ENCODE peak calls at places on chromosome 21, in five cellular contexts. L, A, Y, H and O are unnamed samples.

GRCh38 chr21:33662046-33662445 is 19.7 kb downstream of the ITSN1 start:
- DNase-seq in Y (no peak), H (no peak), A (no peak), L (no peak), O (no peak)

GRCh38 chr21:42262826-42263225 is 43.9 kb downstream of the ABCG1 start:
- DNase-seq in L (peak), A (no peak), H (no peak), Y (no peak), O (no peak)

GRCh38 chr21:14306143-14306907 is 76.6 kb downstream of the HSPA13 start:
- DNase-seq in L (no peak), H (no peak), A (no peak), Y (no peak), O (no peak)

GRCh38 chr21:38880578-38880966 is 74.8 kb downstream of the ETS2 start:
- DNase-seq in A (no peak), L (no peak), Y (no peak), H (no peak), O (no peak)

GRCh38 chr21:33403786-33404571 is 766 bp downstream of the IFNGR2 start:
- DNase-seq in H (no peak), L (peak), Y (peak), A (peak), O (peak)

GRCh38 chr21:33157303-33157702 is 72.4 kb upstream of the IFNAR2 start:
- DNase-seq in Y (no peak), A (no peak), L (no peak), H (no peak), O (no peak)

GRCh38 chr21:39182484-39183271 is 573 bp downstream of the PSMG1 start:
- DNase-seq in H (no peak), Y (no peak), L (no peak), A (no peak), O (no peak)

GRCh38 chr21:14235101-14235500 is 19.1 kb downstream of the RBM11 start:
- DNase-seq in A (no peak), H (no peak), Y (no peak), L (no peak), O (no peak)

GRCh38 chr21:38930838-38931237 is 125.1 kb downstream of the ETS2 start:
- DNase-seq in A (no peak), L (no peak), H (no peak), Y (no peak), O (no peak)

GRCh38 chr21:25039461-25040380 is 567.6 kb downstream of the MRPL39 start:
- DNase-seq in Y (no peak), H (peak), L (no peak), A (no peak), O (no peak)

GRCh38 chr21:39317134-39318090 is 4.0 kb upstream of the BRWD1 start:
- DNase-seq in L (no peak), A (peak), Y (no peak), H (no peak), O (no peak)

GRCh38 chr21:34129039-34129891 is 55.9 kb downstream of the MRPS6 start:
- DNase-seq in H (no peak), A (peak), Y (peak), L (no peak), O (no peak)

GRCh38 chr21:39668369-39668768 is 55.6 kb downstream of the B3GALT5 start:
- DNase-seq in A (no peak), L (no peak), Y (no peak), H (no peak), O (no peak)

GRCh38 chr21:17915976-17916375 is 96.8 kb upstream of the C21orf91 start:
- DNase-seq in A (no peak), Y (no peak), H (no peak), L (no peak), O (no peak)

GRCh38 chr21:15362458-15362857 is 297.7 kb upstream of the NRIP1 start:
- DNase-seq in Y (no peak), H (no peak), A (no peak), L (no peak), O (no peak)

GRCh38 chr21:42107881-42108553 is 36.9 kb downstream of the UMODL1 start:
- DNase-seq in H (no peak), A (peak), Y (no peak), L (peak), O (peak)

GRCh38 chr21:33831962-33832659 is 83.5 kb downstream of the ATP5PO start:
- DNase-seq in L (no peak), H (no peak), Y (no peak), A (no peak), O (no peak)

GRCh38 chr21:41777934-41778815 is 11.3 kb upstream of the RIPK4 start:
- DNase-seq in L (peak), Y (peak), H (no peak), A (peak), O (peak)

GRCh38 chr21:37758997-37759396 is 157.3 kb downstream of the KCNJ6 start:
- DNase-seq in A (peak), L (peak), Y (peak), H (no peak), O (peak)

GRCh38 chr21:41933259-41934079 is 20.3 kb downstream of the C2CD2 start:
- DNase-seq in L (no peak), H (no peak), Y (no peak), A (no peak), O (no peak)

GRCh38 chr21:34845521-34846213 is 176.9 kb downstream of the CLIC6 start:
- DNase-seq in H (peak), A (no peak), L (no peak), Y (no peak), O (no peak)

GRCh38 chr21:37871121-37871862 is 45.0 kb downstream of the KCNJ6 start:
- DNase-seq in L (no peak), Y (no peak), H (no peak), A (no peak), O (no peak)

GRCh38 chr21:25983745-25984144 is 186.8 kb downstream of the APP start:
- DNase-seq in L (no peak), A (no peak), H (no peak), Y (no peak), O (no peak)

GRCh38 chr21:39037807-39038405 is 145.3 kb downstream of the PSMG1 start:
- DNase-seq in A (peak), H (no peak), Y (peak), L (no peak), O (peak)

GRCh38 chr21:42260121-42260520 is 41.2 kb downstream of the ABCG1 start:
- DNase-seq in H (no peak), L (no peak), A (no peak), Y (no peak), O (no peak)

GRCh38 chr21:38929652-38930051 is 123.9 kb downstream of the ETS2 start:
- DNase-seq in Y (no peak), H (no peak), L (no peak), A (no peak), O (no peak)

DNA sequence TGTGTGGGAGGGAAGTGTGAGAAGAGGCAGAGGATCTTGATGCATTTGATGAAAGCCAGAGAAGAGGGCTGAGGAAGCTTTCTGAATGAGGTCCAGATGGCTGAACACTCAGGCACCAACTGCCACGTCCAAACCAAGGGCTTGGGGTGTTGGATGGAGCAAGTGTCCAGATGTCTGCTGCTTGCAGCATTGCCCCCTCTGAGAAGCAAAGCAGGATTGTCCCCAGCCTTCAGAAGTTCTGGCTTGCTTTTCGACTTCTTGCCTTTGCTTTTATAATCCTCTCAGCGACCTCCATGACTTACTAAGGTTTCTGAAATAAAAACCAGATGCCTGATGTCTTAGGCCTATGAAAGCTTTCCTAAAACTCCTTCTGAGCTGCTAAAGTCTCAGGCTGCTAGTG is 182.5 kb downstream of the HUNK start:
- DNase-seq in H (no peak), Y (no peak), A (no peak), L (no peak), O (no peak)
- TF ChIP-seq ATF2 in H (no peak), Y (no peak), A (no peak), L (no peak), O (no peak)

GRCh38 chr21:35924714-35925301 is 135.5 kb downstream of the SETD4 start:
- DNase-seq in Y (no peak), H (no peak), L (no peak), A (no peak), O (no peak)
- TF ChIP-seq ATF2 in Y (no peak), H (no peak), L (no peak), A (no peak), O (no peak)

DNA sequence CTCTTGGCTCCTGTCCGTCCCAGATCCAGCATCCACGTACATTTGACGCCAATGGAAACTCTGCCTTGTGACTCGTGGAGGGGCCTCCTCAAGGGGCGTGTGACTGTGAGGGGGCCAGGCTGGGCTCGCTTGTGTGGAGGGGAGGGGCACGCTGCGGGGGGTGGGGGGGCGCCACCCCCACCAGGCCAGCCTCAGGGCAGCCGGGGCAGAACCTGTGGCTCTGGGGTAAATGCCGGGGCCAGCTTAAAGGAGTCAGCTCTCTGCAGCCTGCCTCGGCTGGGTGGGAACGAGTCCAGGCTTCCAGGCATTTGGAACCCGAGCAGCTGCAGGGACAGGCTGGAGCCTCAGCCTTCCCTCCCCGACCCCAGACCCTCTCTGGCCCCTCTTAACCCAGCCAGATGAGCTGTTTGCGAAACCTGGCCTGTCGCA is 94.0 kb downstream of the SIK1 start:
- DNase-seq in Y (no peak), A (no peak), H (no peak), L (no peak), O (peak)
- TF ChIP-seq ATF2 in Y (no peak), A (no peak), H (no peak), L (no peak), O (no peak)

GRCh38 chr21:28762357-28762735 is 230.3 kb downstream of the LTN1 start:
- DNase-seq in H (no peak), Y (no peak), A (no peak), L (no peak), O (no peak)
- TF ChIP-seq ATF2 in H (no peak), Y (no peak), A (no peak), L (no peak), O (no peak)

DNA sequence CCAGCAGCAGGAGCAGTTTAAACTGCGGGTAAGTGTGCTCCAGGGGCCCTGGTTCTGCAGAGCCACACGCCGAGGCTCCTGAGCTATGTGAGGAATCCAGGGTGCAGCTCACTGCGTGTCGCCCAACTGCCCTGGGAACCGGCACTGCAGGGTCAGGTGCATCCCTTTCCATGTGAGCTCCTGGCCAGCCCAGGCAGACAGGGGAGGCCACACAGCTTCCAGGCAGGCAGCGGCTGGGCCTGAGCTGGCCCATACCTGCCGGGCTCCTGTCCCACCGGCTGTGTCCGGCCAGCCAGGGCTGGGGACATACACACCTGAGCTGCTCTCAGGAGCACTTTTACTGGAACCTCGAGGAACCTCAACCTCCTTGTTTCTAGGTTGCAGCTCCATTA is 18.6 kb upstream of the COL18A1 start:
- DNase-seq in L (no peak), A (no peak), H (no peak), Y (no peak), O (no peak)
- TF ChIP-seq ATF2 in L (no peak), A (no peak), H (no peak), Y (no peak), O (no peak)

DNA sequence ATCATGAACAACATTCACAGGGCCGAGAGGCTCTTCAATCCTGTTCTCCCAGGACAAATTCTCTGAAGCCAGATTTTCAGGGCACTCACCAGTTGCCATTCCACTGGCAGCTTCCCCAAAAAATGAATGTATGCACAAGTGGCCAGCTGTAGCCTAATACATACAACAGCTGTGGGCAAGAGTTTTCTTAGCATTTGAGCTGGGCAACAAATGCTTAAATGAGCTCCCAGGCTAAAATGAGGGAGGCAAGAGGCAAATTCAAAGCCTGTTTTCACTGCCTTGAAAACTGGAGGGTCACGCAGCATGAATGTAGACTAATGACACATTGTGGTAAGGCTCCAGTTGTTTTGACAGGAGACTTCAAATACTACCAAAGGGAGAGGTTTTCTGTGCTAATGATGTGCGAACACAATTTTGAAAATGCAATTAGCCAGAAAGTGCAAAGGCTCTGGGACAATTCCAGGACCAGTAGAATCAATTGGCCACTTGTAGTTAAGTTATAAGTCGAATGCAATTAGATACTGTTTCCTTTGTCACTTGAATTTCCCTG is 88.1 kb downstream of the TIAM1 start:
- DNase-seq in L (no peak), H (no peak), Y (no peak), A (no peak), O (no peak)
- TF ChIP-seq ATF2 in L (no peak), H (no peak), Y (no peak), A (no peak), O (no peak)

DNA sequence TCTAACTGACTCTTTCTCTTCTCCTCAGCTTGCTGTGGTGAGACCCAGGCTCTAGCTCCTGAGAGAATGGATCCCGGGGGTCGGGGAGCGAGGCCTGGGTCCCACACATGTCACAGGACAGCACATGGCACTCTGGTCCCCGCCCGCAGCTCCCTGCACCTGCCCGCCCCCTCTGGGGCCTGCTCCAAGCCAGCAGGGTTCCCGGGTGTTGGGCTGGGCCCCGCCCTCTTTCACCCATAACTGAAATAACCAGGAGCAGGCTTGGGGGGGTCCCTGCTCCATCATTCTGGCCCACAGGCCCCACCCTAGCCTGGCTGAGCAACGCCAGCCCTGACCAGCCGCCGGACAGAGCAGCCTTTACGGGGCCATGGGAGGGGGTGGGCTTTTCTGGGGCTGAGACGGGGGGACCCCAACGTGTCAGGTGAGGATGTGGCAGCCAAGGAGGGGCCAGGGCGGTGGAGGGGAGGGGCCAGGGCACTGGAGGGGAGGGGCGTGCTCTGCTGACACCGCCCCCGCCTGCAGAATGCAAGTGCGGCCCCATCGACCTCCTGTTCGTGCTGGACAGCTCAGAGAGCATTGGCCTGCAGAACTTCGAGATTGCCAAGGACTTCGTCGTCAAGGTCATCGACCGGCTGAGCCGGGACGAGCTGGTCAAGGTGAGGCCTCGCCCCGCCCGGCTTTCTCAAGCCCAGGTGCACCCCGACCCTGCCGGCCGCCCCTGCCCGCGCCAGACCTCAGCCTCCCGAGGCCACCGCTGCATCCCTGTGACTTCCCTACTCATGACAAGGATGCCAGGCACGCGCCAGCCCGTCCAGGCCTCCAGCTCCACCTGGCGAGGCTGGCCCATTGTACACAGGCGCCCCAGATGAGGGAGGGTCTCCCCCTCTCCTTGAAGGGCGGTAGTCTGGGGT is 19.4 kb downstream of the COL6A1 start:
- DNase-seq in A (peak), L (no peak), Y (peak), H (no peak), O (peak)
- TF ChIP-seq ATF2 in A (no peak), L (no peak), Y (no peak), H (no peak), O (no peak)

DNA sequence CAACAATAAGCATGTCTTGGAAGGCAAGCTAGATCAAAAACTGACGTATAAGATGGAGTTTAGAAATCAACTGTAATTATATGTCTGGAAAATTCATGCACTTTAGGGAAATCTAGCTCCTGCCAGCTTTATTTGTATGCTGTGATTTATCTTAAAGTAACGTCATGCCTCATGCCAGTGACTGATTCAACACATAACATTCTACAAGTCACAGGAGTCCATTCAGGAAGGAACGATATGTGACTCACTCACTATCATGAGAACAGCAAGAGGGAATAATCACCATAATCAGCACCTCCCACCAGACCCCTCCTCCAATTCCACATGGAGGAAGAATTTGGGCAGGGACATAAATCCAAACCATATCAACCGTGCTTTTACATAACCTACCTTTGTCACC is 682.4 kb upstream of the ADAMTS5 start:
- DNase-seq in L (no peak), A (no peak), Y (no peak), H (no peak), O (no peak)
- TF ChIP-seq ATF2 in L (no peak), A (no peak), Y (no peak), H (no peak), O (no peak)